ENCODE peak calls at places on chromosomes 6 and 20, in nine cellular contexts. A is neural progenitor cell; K is activated gamma-delta T cell treated with Interleukin-2 at 50 U/mL for 16 hours; V is stimulated activated CD8-positive, alpha-beta memory T cell treated with anti-CD3 and anti-CD28 coated beads, Interleukin-15, amount 100 ng/mL, for 24 hours; Z is naive B cell; W is RWPE1; S is astrocyte of the spinal cord; U is cardiac fibroblast; J is activated CD4-positive, alpha-beta memory T cell treated with anti-CD3 and anti-CD28 coated beads, Interleukin-2, amount 10 ng/mL, durations not matched to agents 7 days and 5 days. G is an unnamed sample.

GRCh38 chr6:129340983-129341382 is 369.0 kb downstream of the ARHGAP18 start:
- DNase-seq in S (peak; percentile 91), W (no peak), V (no peak), K (no peak), U (peak; percentile 96), A (no peak), Z (no peak), J (no peak), G (peak; percentile 17)

GRCh38 chr6:40894962-40895799 is 143.8 kb downstream of the UNC5CL start:
- DNase-seq in Z (no peak), V (no peak), W (peak; percentile 59), J (no peak), A (peak; percentile 79), U (peak; percentile 53), S (peak; percentile 39), K (no peak), G (no peak)

GRCh38 chr6:111683749-111684267 is 78.1 kb upstream of the TRAF3IP2 start:
- DNase-seq in S (peak; percentile 90), J (no peak), A (no peak), V (no peak), U (peak; percentile 99), Z (no peak), W (no peak), K (no peak), G (no peak)

GRCh38 chr20:46348231-46348803 is 40.0 kb upstream of the CDH22 start:
- DNase-seq in W (no peak), V (no peak), S (peak; percentile 39), K (no peak), J (no peak), A (peak; percentile 81), Z (no peak), U (peak; percentile 19), G (peak; percentile 9)

GRCh38 chr20:37914367-37914671 is 11.4 kb downstream of the VSTM2L start:
- DNase-seq in J (no peak), S (no peak), U (no peak), K (no peak), A (no peak), V (no peak), Z (no peak), W (no peak), G (no peak)

GRCh38 chr6:52049252-52050050 is 38.0 kb downstream of the PKHD1 start:
- DNase-seq in S (peak; percentile 36), Z (peak; percentile 5), V (no peak), J (no peak), A (peak; percentile 70), U (peak; percentile 59), K (no peak), W (peak; percentile 34), G (peak; percentile 39)

GRCh38 chr20:35560105-35560511 is 18.2 kb downstream of the ERGIC3 start:
- DNase-seq in U (no peak), S (no peak), V (no peak), W (no peak), Z (no peak), A (no peak), J (no peak), K (no peak), G (no peak)

GRCh38 chr6:166596741-166597507 is 10.4 kb upstream of the RAMACL start:
- DNase-seq in V (no peak), K (no peak), J (no peak), U (no peak), W (no peak), Z (no peak), S (no peak), A (no peak), G (no peak)

GRCh38 chr20:59647271-59647670 is 42.9 kb downstream of the PHACTR3 start:
- DNase-seq in Z (no peak), U (no peak), A (no peak), J (no peak), K (no peak), S (no peak), W (no peak), V (no peak), G (no peak)

GRCh38 chr6:3031857-3032256 is 32.2 kb downstream of the NQO2 start:
- DNase-seq in W (no peak), J (no peak), V (no peak), K (no peak), U (no peak), S (no peak), A (no peak), Z (no peak), G (no peak)

GRCh38 chr6:33949877-33950831 is 146.4 kb upstream of the MLN start:
- DNase-seq in W (no peak), S (no peak), J (no peak), A (no peak), Z (no peak), V (no peak), K (no peak), U (no peak), G (no peak)

GRCh38 chr6:1131285-1132079 is 180.4 kb upstream of the FOXQ1 start:
- DNase-seq in Z (no peak), U (no peak), W (peak; percentile 84), S (peak; percentile 66), V (no peak), K (no peak), J (no peak), A (no peak), G (no peak)

GRCh38 chr20:51036827-51037229 is 13.9 kb upstream of the KCNG1 start:
- DNase-seq in W (no peak), V (no peak), K (no peak), S (no peak), Z (no peak), U (peak; percentile 57), A (no peak), J (no peak), G (no peak)

GRCh38 chr6:148491638-148492210 is 149.1 kb downstream of the SASH1 start:
- DNase-seq in A (no peak), Z (no peak), S (peak; percentile 45), W (no peak), V (no peak), U (peak; percentile 70), J (no peak), K (no peak), G (no peak)

GRCh38 chr6:31473780-31474725 is 23.9 kb upstream of the MICB start:
- DNase-seq in K (no peak), V (no peak), S (peak; percentile 49), J (no peak), W (peak; percentile 62), Z (no peak), U (peak; percentile 84), A (no peak), G (no peak)

GRCh38 chr6:69936674-69937363 is 70.5 kb downstream of the COL19A1 start:
- DNase-seq in U (no peak), S (peak; percentile 9), W (no peak), Z (no peak), A (no peak), J (no peak), V (no peak), K (no peak), G (peak; percentile 22)

GRCh38 chr6:10369896-10370295 is 45.0 kb downstream of the TFAP2A start:
- DNase-seq in S (no peak), W (peak; percentile 57), V (no peak), U (no peak), J (no peak), Z (no peak), A (no peak), K (no peak), G (no peak)

GRCh38 chr20:5844063-5844681 is 94.0 kb downstream of the SHLD1 start:
- DNase-seq in J (peak; percentile 73), Z (no peak), A (no peak), S (peak; percentile 42), W (peak; percentile 42), U (peak; percentile 31), V (peak; percentile 22), K (peak; percentile 37), G (no peak)

GRCh38 chr20:17704589-17705317 is 5.0 kb downstream of the BANF2 start:
- DNase-seq in J (no peak), V (no peak), W (no peak), U (no peak), S (no peak), Z (no peak), A (no peak), K (no peak), G (no peak)

GRCh38 chr20:38894091-38894847 is 31.9 kb upstream of the FAM83D start:
- DNase-seq in J (no peak), S (no peak), K (no peak), Z (no peak), U (no peak), A (no peak), V (no peak), W (no peak), G (peak; percentile 35)

GRCh38 chr6:168269455-168270243 is 49.9 kb downstream of the DACT2 start:
- DNase-seq in V (no peak), S (no peak), A (no peak), K (no peak), J (no peak), U (no peak), Z (no peak), W (no peak), G (no peak)

GRCh38 chr6:169529931-169530761 is 171.7 kb downstream of the WDR27 start:
- DNase-seq in U (peak; percentile 15), A (no peak), S (peak; percentile 75), Z (no peak), K (no peak), V (no peak), W (no peak), J (peak; percentile 26), G (no peak)

GRCh38 chr6:54010340-54011276 is 100.6 kb upstream of the MLIP start:
- DNase-seq in S (no peak), J (no peak), A (no peak), U (peak; percentile 13), Z (no peak), V (no peak), W (no peak), K (no peak), G (no peak)

GRCh38 chr6:153849072-153849759 is 189.8 kb upstream of the OPRM1 start:
- DNase-seq in J (no peak), K (no peak), U (no peak), V (no peak), A (no peak), S (no peak), W (no peak), Z (no peak), G (no peak)

GRCh38 chr6:112933947-112934346 is 586.8 kb downstream of the RFPL4B start:
- DNase-seq in J (no peak), V (no peak), A (no peak), Z (no peak), U (no peak), W (no peak), S (no peak), K (no peak), G (no peak)

GRCh38 chr20:23061262-23061661 is 11.8 kb upstream of the THBD start:
- DNase-seq in J (no peak), S (no peak), W (no peak), Z (no peak), K (no peak), V (no peak), A (no peak), U (no peak), G (no peak)

GRCh38 chr6:111871207-111871606 is 2.0 kb downstream of the FYN start:
- DNase-seq in K (peak; percentile 32), W (no peak), V (no peak), Z (no peak), U (no peak), J (peak; percentile 49), S (no peak), A (no peak), G (no peak)

GRCh38 chr6:105675715-105676397 is 273.0 kb upstream of the PREP start:
- DNase-seq in V (no peak), J (no peak), U (peak; percentile 81), K (no peak), W (peak; percentile 68), S (peak; percentile 95), A (peak; percentile 8), Z (no peak), G (no peak)

GRCh38 chr6:12490376-12490903 is 200.3 kb downstream of the EDN1 start:
- DNase-seq in A (no peak), U (peak; percentile 33), V (no peak), J (no peak), S (no peak), Z (no peak), W (no peak), K (no peak), G (no peak)

GRCh38 chr6:26087284-26088115 is at the start of gene HFE:
- DNase-seq in Z (peak; percentile 46), J (peak; percentile 37), U (peak; percentile 68), V (no peak), A (peak; percentile 50), S (peak; percentile 64), W (peak; percentile 35), K (no peak), G (no peak)

GRCh38 chr6:159169557-159170332 is 545 bp downstream of the FNDC1 start:
- DNase-seq in W (no peak), K (no peak), A (peak; percentile 75), V (no peak), U (peak; percentile 30), Z (peak; percentile 3), S (peak; percentile 46), J (peak; percentile 33), G (no peak)

G was measured in NCI-H446.